ENCODE peak calls at places on chromosomes 5 and 9, in five cellular contexts. D is left ventricle myocardium superior; A is activated CD8-positive, alpha-beta memory T cell treated with anti-CD3 and anti-CD28 coated beads for 1 hour; F is stimulated activated CD4-positive, alpha-beta T cell treated with anti-CD3 and anti-CD28 coated beads, Interleukin-15, amount 100 ng/mL, for 1 hour; L is GM23248. E is an unnamed sample.

GRCh38 chr5:68458416-68458815 is 242.9 kb downstream of the PIK3R1 start:
- DNase-seq in F (no peak), A (no peak), D (no peak), L (no peak), E (no peak)

GRCh38 chr9:116282598-116282997 is 129.0 kb downstream of the PAPPA start:
- DNase-seq in L (no peak), F (no peak), D (no peak), A (no peak), E (no peak)

GRCh38 chr5:133109655-133110483 is 58.1 kb downstream of the HSPA4 start:
- DNase-seq in F (no peak), A (no peak), D (no peak), L (peak), E (no peak)

GRCh38 chr9:104788251-104788650 is 24.3 kb downstream of the NIPSNAP3B start:
- DNase-seq in F (no peak), A (no peak), L (no peak), D (no peak), E (no peak)

GRCh38 chr9:34177906-34178697 is 741 bp upstream of the UBAP1 start:
- DNase-seq in A (no peak), D (no peak), L (no peak), F (no peak), E (no peak)

GRCh38 chr9:82781965-82782392 is 281.0 kb downstream of the RASEF start:
- DNase-seq in F (no peak), L (no peak), A (no peak), D (no peak), E (peak)

GRCh38 chr5:142014911-142015584 is 2.2 kb upstream of the GNPDA1 start:
- DNase-seq in L (peak), D (no peak), F (no peak), A (no peak), E (peak)

GRCh38 chr9:38065369-38066075 is 3.5 kb downstream of the SHB start:
- DNase-seq in L (no peak), D (no peak), F (no peak), A (no peak), E (no peak)

GRCh38 chr5:66617223-66617861 is 21.1 kb downstream of the MAST4 start:
- DNase-seq in F (no peak), D (no peak), A (no peak), L (no peak), E (no peak)

E was measured in NCI-H1048.